ENCODE peak calls at places on chromosome 2, in six cellular contexts. W is spleen, F is adipocyte, Q is DMS 273 treated with DMSO at 0.1 percent for 48 hours, T is astrocyte of the hippocampus, J is NCI-H2081 treated with DMSO at 0.1 percent for 48 hours. C is an unnamed sample.

GRCh38 chr2:39871291-39871761 is 92.3 kb upstream of the THUMPD2 start:
- DNase-seq in T (peak), F (peak), W (no peak), Q (peak), J (no peak), C (no peak)

GRCh38 chr2:65489269-65489668 is 56.9 kb upstream of the SPRED2 start:
- DNase-seq in F (no peak), T (no peak), W (no peak), J (no peak), Q (no peak), C (peak)

GRCh38 chr2:7878786-7879515 is 802.9 kb upstream of the ID2 start:
- DNase-seq in J (no peak), Q (no peak), F (peak), T (peak), W (no peak), C (peak)

GRCh38 chr2:207286106-207286505 is 120.4 kb upstream of the KLF7 start:
- DNase-seq in J (no peak), W (no peak), Q (no peak), F (no peak), T (no peak), C (no peak)

GRCh38 chr2:14587119-14587518 is 45.4 kb upstream of the LRATD1 start:
- DNase-seq in W (no peak), J (no peak), F (peak), T (peak), Q (no peak), C (no peak)

GRCh38 chr2:160294339-160294803 is 94.3 kb upstream of the ITGB6 start:
- DNase-seq in T (peak), Q (no peak), W (no peak), J (no peak), F (peak), C (no peak)

GRCh38 chr2:209456489-209456888 is 32.6 kb downstream of the MAP2 start:
- DNase-seq in F (no peak), T (no peak), Q (no peak), W (no peak), J (no peak), C (no peak)

GRCh38 chr2:219314804-219315468 is 5.7 kb upstream of the PTPRN start:
- DNase-seq in Q (no peak), J (no peak), W (no peak), F (peak), T (peak), C (no peak)

GRCh38 chr2:54610700-54611099 is 112.8 kb upstream of the EML6 start:
- DNase-seq in F (no peak), Q (no peak), T (no peak), J (no peak), W (no peak), C (no peak)

GRCh38 chr2:149931486-149931885 is 343.9 kb upstream of the MMADHC start:
- DNase-seq in J (no peak), Q (no peak), W (no peak), T (no peak), F (no peak), C (no peak)

GRCh38 chr2:9565436-9566153 is 10.0 kb upstream of the ADAM17 start:
- DNase-seq in W (no peak), T (peak), F (peak), Q (no peak), J (no peak), C (no peak)

GRCh38 chr2:55078956-55079355 is 28.7 kb upstream of the RTN4 start:
- DNase-seq in J (no peak), T (no peak), W (no peak), F (no peak), Q (no peak), C (no peak)

GRCh38 chr2:11571170-11571569 is 37.3 kb downstream of the GREB1 start:
- DNase-seq in T (no peak), F (no peak), J (peak), W (peak), Q (no peak), C (no peak)

GRCh38 chr2:97995026-97995733 is 568 bp downstream of the TMEM131 start:
- DNase-seq in J (no peak), W (peak), T (no peak), Q (peak), F (peak), C (peak)

GRCh38 chr2:160469615-160470204 is 23.9 kb downstream of the RBMS1 start:
- DNase-seq in T (no peak), Q (no peak), F (no peak), W (no peak), J (no peak), C (no peak)

GRCh38 chr2:24231461-24231881 is 56.6 kb downstream of the FAM228A start:
- DNase-seq in F (peak), J (no peak), Q (no peak), T (peak), W (no peak), C (no peak)

GRCh38 chr2:215431290-215431689 is 4.6 kb downstream of the FN1 start:
- DNase-seq in W (no peak), Q (no peak), J (no peak), F (peak), T (peak), C (no peak)

GRCh38 chr2:229412686-229413085 is 141.6 kb upstream of the PID1 start:
- DNase-seq in J (no peak), W (no peak), F (no peak), Q (no peak), T (no peak), C (no peak)

GRCh38 chr2:191202209-191202721 is 42.9 kb upstream of the MYO1B start:
- DNase-seq in F (peak), W (no peak), T (peak), Q (no peak), J (no peak), C (no peak)

GRCh38 chr2:62817348-62817747 is 111.8 kb downstream of the EHBP1 start:
- DNase-seq in T (no peak), Q (no peak), J (no peak), F (no peak), W (no peak), C (no peak)

GRCh38 chr2:189363559-189363958 is 77.7 kb upstream of the WDR75 start:
- DNase-seq in T (peak), W (no peak), Q (no peak), F (peak), J (no peak), C (no peak)

GRCh38 chr2:98040331-98040939 is 44.7 kb upstream of the TMEM131 start:
- DNase-seq in F (no peak), J (no peak), T (no peak), Q (no peak), W (no peak), C (no peak)

GRCh38 chr2:158773121-158773520 is 22.0 kb upstream of the DAPL1 start:
- DNase-seq in W (no peak), Q (no peak), J (no peak), T (peak), F (peak), C (no peak)

GRCh38 chr2:75241696-75242095 is 42.4 kb upstream of the TACR1 start:
- DNase-seq in J (no peak), Q (no peak), W (no peak), F (no peak), T (no peak), C (no peak)

GRCh38 chr2:86335865-86336321 is 1.5 kb downstream of the REEP1 start:
- DNase-seq in W (no peak), F (no peak), Q (no peak), J (no peak), T (no peak), C (peak)

GRCh38 chr2:239485622-239486021 is 84.8 kb upstream of the HDAC4 start:
- DNase-seq in W (no peak), Q (no peak), T (no peak), F (no peak), J (no peak), C (no peak)

GRCh38 chr2:14902953-14903352 is 270.4 kb downstream of the LRATD1 start:
- DNase-seq in F (no peak), W (no peak), J (no peak), T (no peak), Q (no peak), C (no peak)

GRCh38 chr2:5453224-5453623 is 239.0 kb upstream of the SOX11 start:
- DNase-seq in T (no peak), J (no peak), Q (no peak), F (no peak), W (no peak), C (no peak)

GRCh38 chr2:31998731-31999383 is 12.0 kb downstream of the MEMO1 start:
- DNase-seq in T (no peak), Q (no peak), J (no peak), W (no peak), F (no peak), C (no peak)